ENCODE peak calls at places on chromosome 13, in seven cellular contexts. One of them, this sample, is unnamed.

GRCh38 chr13:102566513-102566912 is 30.3 kb upstream of the TPP2 start:
- DNase-seq in lower lobe of right lung: no peak
- DNase-seq in fibroblast of lung: no peak
- DNase-seq in WTC11: no peak
- DNase-seq in GM12878: no peak
- DNase-seq in omental fat pad: no peak
- DNase-seq in AG04450: no peak
- DNase-seq in this sample: no peak

GRCh38 chr13:32851083-32852064 is 164.8 kb upstream of the KL start:
- DNase-seq in fibroblast of lung: no peak
- DNase-seq in WTC11: no peak
- DNase-seq in AG04450: no peak
- DNase-seq in omental fat pad: no peak
- DNase-seq in GM12878: no peak
- DNase-seq in lower lobe of right lung: no peak
- DNase-seq in this sample: no peak

GRCh38 chr13:30091035-30091434 is 216.3 kb downstream of the KATNAL1 start:
- DNase-seq in fibroblast of lung: no peak
- DNase-seq in omental fat pad: no peak
- DNase-seq in WTC11: no peak
- DNase-seq in AG04450: no peak
- DNase-seq in lower lobe of right lung: no peak
- DNase-seq in GM12878: no peak
- DNase-seq in this sample: no peak

GRCh38 chr13:38980628-38981078 is 10.0 kb downstream of the STOML3 start:
- DNase-seq in fibroblast of lung: peak; percentile 10
- DNase-seq in WTC11: no peak
- DNase-seq in lower lobe of right lung: no peak
- DNase-seq in GM12878: no peak
- DNase-seq in AG04450: no peak
- DNase-seq in omental fat pad: no peak
- DNase-seq in this sample: no peak

GRCh38 chr13:87259479-87260083 is 411.6 kb upstream of the SLITRK5 start:
- DNase-seq in lower lobe of right lung: no peak
- DNase-seq in GM12878: no peak
- DNase-seq in omental fat pad: no peak
- DNase-seq in AG04450: no peak
- DNase-seq in fibroblast of lung: peak; percentile 12
- DNase-seq in WTC11: peak; percentile 52
- DNase-seq in this sample: no peak

GRCh38 chr13:111344471-111345191 is 24.2 kb downstream of the TEX29 start:
- DNase-seq in omental fat pad: no peak
- DNase-seq in lower lobe of right lung: peak; percentile 89
- DNase-seq in AG04450: peak; percentile 93
- DNase-seq in fibroblast of lung: peak; percentile 67
- DNase-seq in WTC11: peak; percentile 85
- DNase-seq in GM12878: no peak
- DNase-seq in this sample: no peak

GRCh38 chr13:26497991-26498423 is 59.5 kb upstream of the WASF3 start:
- DNase-seq in GM12878: no peak
- DNase-seq in omental fat pad: no peak
- DNase-seq in lower lobe of right lung: no peak
- DNase-seq in WTC11: no peak
- DNase-seq in AG04450: no peak
- DNase-seq in fibroblast of lung: peak; percentile 76
- DNase-seq in this sample: no peak

GRCh38 chr13:106635616-106636015 is 67.7 kb upstream of the ARGLU1 start:
- DNase-seq in GM12878: no peak
- DNase-seq in WTC11: no peak
- DNase-seq in fibroblast of lung: no peak
- DNase-seq in lower lobe of right lung: no peak
- DNase-seq in AG04450: no peak
- DNase-seq in omental fat pad: no peak
- DNase-seq in this sample: no peak

GRCh38 chr13:70380809-70381208 is 272.6 kb upstream of the KLHL1 start:
- DNase-seq in WTC11: no peak
- DNase-seq in AG04450: no peak
- DNase-seq in lower lobe of right lung: no peak
- DNase-seq in GM12878: no peak
- DNase-seq in omental fat pad: no peak
- DNase-seq in fibroblast of lung: no peak
- DNase-seq in this sample: no peak

GRCh38 chr13:25227690-25228089 is 55.6 kb upstream of the AMER2 start:
- DNase-seq in WTC11: no peak
- DNase-seq in GM12878: no peak
- DNase-seq in lower lobe of right lung: no peak
- DNase-seq in omental fat pad: no peak
- DNase-seq in AG04450: no peak
- DNase-seq in fibroblast of lung: no peak
- DNase-seq in this sample: no peak

GRCh38 chr13:40806241-40806640 is 16.8 kb downstream of the SLC25A15 start:
- DNase-seq in lower lobe of right lung: no peak
- DNase-seq in GM12878: no peak
- DNase-seq in fibroblast of lung: no peak
- DNase-seq in WTC11: no peak
- DNase-seq in AG04450: no peak
- DNase-seq in omental fat pad: no peak
- DNase-seq in this sample: no peak
- TF ChIP-seq CTCF in lower lobe of right lung: no peak
- TF ChIP-seq CTCF in GM12878: no peak
- TF ChIP-seq CTCF in fibroblast of lung: no peak
- TF ChIP-seq CTCF in WTC11: no peak
- TF ChIP-seq CTCF in AG04450: no peak
- TF ChIP-seq CTCF in omental fat pad: no peak
- TF ChIP-seq CTCF in this sample: no peak

GRCh38 chr13:51995677-51996551 is 15.3 kb downstream of the ATP7B start:
- DNase-seq in WTC11: no peak
- DNase-seq in lower lobe of right lung: no peak
- DNase-seq in AG04450: no peak
- DNase-seq in fibroblast of lung: peak; percentile 19
- DNase-seq in omental fat pad: no peak
- DNase-seq in GM12878: no peak
- DNase-seq in this sample: no peak
- TF ChIP-seq CTCF in WTC11: no peak
- TF ChIP-seq CTCF in lower lobe of right lung: no peak
- TF ChIP-seq CTCF in AG04450: no peak
- TF ChIP-seq CTCF in fibroblast of lung: no peak
- TF ChIP-seq CTCF in omental fat pad: no peak
- TF ChIP-seq CTCF in GM12878: no peak
- TF ChIP-seq CTCF in this sample: no peak

GRCh38 chr13:43786766-43787517 is at the start of gene ENOX1:
- DNase-seq in AG04450: peak; percentile 49
- DNase-seq in fibroblast of lung: peak; percentile 84
- DNase-seq in lower lobe of right lung: peak; percentile 46
- DNase-seq in GM12878: no peak
- DNase-seq in omental fat pad: peak; percentile 29
- DNase-seq in WTC11: peak; percentile 63
- DNase-seq in this sample: peak; percentile 32

GRCh38 chr13:43786472-43786765 is 353 bp downstream of the ENOX1 start:
- DNase-seq in GM12878: no peak
- DNase-seq in AG04450: no peak
- DNase-seq in omental fat pad: no peak
- DNase-seq in WTC11: no peak
- DNase-seq in fibroblast of lung: no peak
- DNase-seq in lower lobe of right lung: no peak
- DNase-seq in this sample: no peak

GRCh38 chr13:43787518-43787891 is 733 bp upstream of the ENOX1 start:
- DNase-seq in omental fat pad: no peak
- DNase-seq in fibroblast of lung: no peak
- DNase-seq in WTC11: no peak
- DNase-seq in AG04450: no peak
- DNase-seq in GM12878: no peak
- DNase-seq in lower lobe of right lung: no peak
- DNase-seq in this sample: no peak

GRCh38 chr13:43785681-43786471 is 896 bp downstream of the ENOX1 start:
- DNase-seq in fibroblast of lung: peak; percentile 77
- DNase-seq in GM12878: no peak
- DNase-seq in WTC11: peak; percentile 72
- DNase-seq in lower lobe of right lung: peak; percentile 60
- DNase-seq in omental fat pad: peak; percentile 58
- DNase-seq in AG04450: peak; percentile 18
- DNase-seq in this sample: no peak

GRCh38 chr13:43787998-43788397 is 1.2 kb upstream of the ENOX1 start:
- DNase-seq in AG04450: no peak
- DNase-seq in fibroblast of lung: peak; percentile 68
- DNase-seq in lower lobe of right lung: no peak
- DNase-seq in omental fat pad: no peak
- DNase-seq in WTC11: peak; percentile 20
- DNase-seq in GM12878: no peak
- DNase-seq in this sample: no peak
- TF ChIP-seq CTCF in AG04450: peak; percentile 23
- TF ChIP-seq CTCF in fibroblast of lung: peak; percentile 63
- TF ChIP-seq CTCF in lower lobe of right lung: peak; percentile 18
- TF ChIP-seq CTCF in omental fat pad: no peak
- TF ChIP-seq CTCF in WTC11: no peak
- TF ChIP-seq CTCF in GM12878: peak; percentile 16
- TF ChIP-seq CTCF in this sample: peak; percentile 35

DNA sequence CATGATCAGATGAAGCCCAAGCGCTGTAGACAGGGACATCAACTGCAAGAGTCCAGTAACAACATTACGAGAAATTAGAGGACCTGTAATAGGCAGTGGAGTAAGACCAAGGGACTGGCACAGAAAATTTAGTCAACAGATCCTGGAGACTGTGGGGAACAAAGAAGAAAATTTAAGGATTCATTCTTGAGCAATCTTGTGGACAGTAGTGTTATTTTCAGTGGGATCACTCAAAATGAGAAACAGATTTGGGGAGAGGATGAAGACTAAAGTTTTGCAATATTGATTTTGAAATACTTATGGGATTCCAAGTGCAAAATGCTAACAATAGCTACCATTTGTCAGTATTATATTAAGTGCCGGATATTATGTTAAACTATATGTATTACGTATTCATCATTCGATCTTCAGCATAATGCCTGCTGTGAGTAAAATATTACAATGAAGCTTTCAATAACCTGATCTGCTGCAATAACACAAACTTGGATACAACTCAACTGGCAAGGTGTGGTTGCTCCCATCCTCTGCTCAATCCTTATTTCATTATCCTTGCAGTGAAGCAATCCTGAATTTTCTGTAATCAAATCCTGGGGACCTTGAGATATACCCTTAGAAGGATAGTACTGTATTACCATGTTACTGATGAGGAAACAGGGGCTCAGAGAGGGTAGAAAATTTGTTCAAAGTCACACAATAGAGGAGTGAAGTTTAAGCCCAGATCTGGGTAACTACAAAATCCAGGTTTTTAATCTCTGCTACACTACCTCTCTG is 84.2 kb downstream of the SACS start:
- DNase-seq in AG04450: no peak
- DNase-seq in WTC11: no peak
- DNase-seq in lower lobe of right lung: no peak
- DNase-seq in fibroblast of lung: peak; percentile 49
- DNase-seq in omental fat pad: no peak
- DNase-seq in GM12878: no peak
- DNase-seq in this sample: no peak
- TF ChIP-seq CTCF in AG04450: no peak
- TF ChIP-seq CTCF in WTC11: no peak
- TF ChIP-seq CTCF in lower lobe of right lung: no peak
- TF ChIP-seq CTCF in fibroblast of lung: no peak
- TF ChIP-seq CTCF in omental fat pad: no peak
- TF ChIP-seq CTCF in GM12878: no peak
- TF ChIP-seq CTCF in this sample: no peak

DNA sequence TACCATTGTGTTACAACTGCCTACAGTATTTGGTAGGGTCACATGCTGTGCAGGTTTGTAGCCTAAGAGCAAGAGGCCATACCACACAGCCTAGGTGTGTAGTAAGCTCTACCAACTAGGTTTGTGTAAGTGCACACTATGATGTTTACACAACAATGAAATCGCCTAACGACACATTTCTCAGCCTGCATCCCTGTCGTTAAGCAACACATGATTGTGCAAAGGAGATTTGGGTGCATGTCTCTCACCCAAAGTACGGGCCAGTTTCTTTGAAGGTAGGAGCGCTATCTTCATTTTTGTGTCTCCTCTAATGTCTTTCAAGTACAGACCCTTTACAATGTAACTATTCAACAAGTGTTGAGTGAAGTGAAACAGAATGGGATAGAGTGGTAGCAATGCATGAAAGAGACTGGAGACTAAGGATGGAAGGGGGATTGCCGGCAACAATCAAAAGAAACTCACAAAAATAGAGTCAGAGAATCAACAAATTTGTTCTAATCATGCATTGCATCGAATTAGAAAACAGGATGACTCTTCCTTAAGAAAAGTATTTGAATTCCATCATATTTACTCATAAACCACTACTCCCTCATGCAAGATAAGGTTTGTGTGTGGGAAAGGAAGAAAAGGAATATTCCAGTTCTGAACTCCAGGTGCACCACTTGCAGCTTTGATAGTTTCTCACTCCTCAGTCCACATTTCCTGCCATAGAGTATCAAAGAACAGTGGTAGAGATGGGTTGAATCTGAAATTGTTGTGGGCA is 60.2 kb upstream of the TNFRSF19 start:
- DNase-seq in fibroblast of lung: peak; percentile 73
- DNase-seq in AG04450: peak; percentile 60
- DNase-seq in lower lobe of right lung: no peak
- DNase-seq in GM12878: no peak
- DNase-seq in omental fat pad: no peak
- DNase-seq in WTC11: no peak
- DNase-seq in this sample: no peak
- TF ChIP-seq CTCF in fibroblast of lung: no peak
- TF ChIP-seq CTCF in AG04450: no peak
- TF ChIP-seq CTCF in lower lobe of right lung: no peak
- TF ChIP-seq CTCF in GM12878: no peak
- TF ChIP-seq CTCF in omental fat pad: no peak
- TF ChIP-seq CTCF in WTC11: no peak
- TF ChIP-seq CTCF in this sample: no peak

GRCh38 chr13:108218044-108218974 is at the start of gene ABHD13:
- DNase-seq in GM12878: peak; percentile 54
- DNase-seq in WTC11: peak; percentile 87
- DNase-seq in lower lobe of right lung: peak; percentile 93
- DNase-seq in omental fat pad: peak; percentile 67
- DNase-seq in AG04450: peak; percentile 70
- DNase-seq in fibroblast of lung: peak; percentile 92
- DNase-seq in this sample: peak; percentile 72
- TF ChIP-seq CTCF in GM12878: no peak
- TF ChIP-seq CTCF in WTC11: no peak
- TF ChIP-seq CTCF in lower lobe of right lung: no peak
- TF ChIP-seq CTCF in omental fat pad: no peak
- TF ChIP-seq CTCF in AG04450: no peak
- TF ChIP-seq CTCF in fibroblast of lung: no peak
- TF ChIP-seq CTCF in this sample: no peak

DNA sequence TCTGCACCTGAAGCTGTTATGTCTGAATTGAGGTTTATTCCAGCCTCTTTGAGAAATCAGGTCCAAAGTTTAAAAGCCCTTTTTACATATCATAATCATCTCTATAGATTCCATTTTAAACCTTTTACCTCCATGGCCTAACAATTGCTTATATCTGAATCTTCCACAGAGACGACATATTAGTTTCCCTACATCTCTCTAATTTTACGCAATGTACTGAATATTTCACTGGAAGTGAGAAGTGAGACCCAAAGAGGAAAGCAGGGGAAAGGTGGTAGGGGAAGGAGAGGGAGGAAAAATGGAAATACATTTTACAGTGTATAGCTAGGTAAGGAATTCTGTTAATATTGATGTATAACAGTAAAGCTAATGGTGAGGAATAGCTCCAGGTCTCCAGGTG is 189.6 kb downstream of the MZT1 start:
- DNase-seq in fibroblast of lung: no peak
- DNase-seq in WTC11: no peak
- DNase-seq in omental fat pad: no peak
- DNase-seq in lower lobe of right lung: no peak
- DNase-seq in GM12878: no peak
- DNase-seq in AG04450: no peak
- DNase-seq in this sample: no peak
- TF ChIP-seq CTCF in fibroblast of lung: no peak
- TF ChIP-seq CTCF in WTC11: no peak
- TF ChIP-seq CTCF in omental fat pad: no peak
- TF ChIP-seq CTCF in lower lobe of right lung: no peak
- TF ChIP-seq CTCF in GM12878: no peak
- TF ChIP-seq CTCF in AG04450: no peak
- TF ChIP-seq CTCF in this sample: no peak

This sample was measured in D721Med.